ENCODE peak calls at places on chromosome 7, in six cellular contexts. H is IMR-90, K is prostate gland, Z is GM12892, D is ovary, G is uterus. A is an unnamed sample.

GRCh38 chr7:33062023-33062781 is at the start of gene NT5C3A:
- DNase-seq in Z (peak), D (no peak), G (no peak), H (no peak), K (peak), A (peak)

GRCh38 chr7:22375359-22376048 is 18.6 kb upstream of the RAPGEF5 start:
- DNase-seq in K (no peak), H (peak), Z (no peak), D (no peak), G (no peak), A (no peak)

GRCh38 chr7:110522061-110522750 is 568.7 kb upstream of the LRRN3 start:
- DNase-seq in H (peak), Z (no peak), D (no peak), K (no peak), G (no peak), A (no peak)

GRCh38 chr7:122416316-122416925 is 111.9 kb upstream of the FEZF1 start:
- DNase-seq in G (no peak), K (no peak), Z (no peak), H (no peak), D (no peak), A (no peak)

GRCh38 chr7:1236132-1236655 is 3.5 kb downstream of the UNCX start:
- DNase-seq in H (no peak), G (no peak), D (no peak), Z (no peak), K (no peak), A (no peak)

GRCh38 chr7:141737118-141737835 is 881 bp upstream of the SSBP1 start:
- DNase-seq in H (no peak), K (no peak), D (peak), G (no peak), Z (no peak), A (peak)

GRCh38 chr7:82760831-82761230 is 317.3 kb upstream of the CACNA2D1 start:
- DNase-seq in K (no peak), D (no peak), H (peak), Z (no peak), G (no peak), A (no peak)

GRCh38 chr7:30412810-30413504 is 65.6 kb downstream of the NOD1 start:
- DNase-seq in G (no peak), Z (no peak), K (peak), H (peak), D (no peak), A (peak)

GRCh38 chr7:1666779-1667565 is 3.1 kb upstream of the ELFN1 start:
- DNase-seq in D (no peak), G (no peak), H (no peak), Z (peak), K (no peak), A (no peak)

GRCh38 chr7:1555046-1555812 is 776 bp downstream of the TMEM184A start:
- DNase-seq in K (peak), Z (no peak), H (peak), D (peak), G (peak), A (peak)

GRCh38 chr7:40978047-40978446 is 724.8 kb downstream of the INHBA start:
- DNase-seq in G (no peak), H (no peak), Z (no peak), D (no peak), K (no peak), A (no peak)

GRCh38 chr7:137360087-137360679 is 16.6 kb upstream of the PTN start:
- DNase-seq in Z (no peak), K (no peak), H (no peak), D (no peak), G (no peak), A (no peak)

GRCh38 chr7:39259391-39260003 is 281.8 kb downstream of the POU6F2 start:
- DNase-seq in Z (no peak), D (no peak), H (no peak), K (no peak), G (no peak), A (no peak)

GRCh38 chr7:123977081-123977480 is 52.0 kb downstream of the SPAM1 start:
- DNase-seq in D (no peak), Z (no peak), H (no peak), G (no peak), K (no peak), A (no peak)

GRCh38 chr7:151859948-151860685 is 16.8 kb downstream of the PRKAG2 start:
- DNase-seq in Z (no peak), G (no peak), D (no peak), K (no peak), H (no peak), A (no peak)

GRCh38 chr7:67823345-67823744 is 826.7 kb downstream of the TYW1 start:
- DNase-seq in G (no peak), D (no peak), Z (no peak), K (peak), H (no peak), A (no peak)

GRCh38 chr7:149716007-149716931 is 57.1 kb downstream of the ZNF467 start:
- DNase-seq in H (peak), G (no peak), K (no peak), Z (no peak), D (no peak), A (peak)

GRCh38 chr7:135858379-135858778 is 109.8 kb upstream of the FAM180A start:
- DNase-seq in G (no peak), K (no peak), D (no peak), H (no peak), Z (no peak), A (no peak)

GRCh38 chr7:30348083-30348560 is 63.7 kb downstream of the ZNRF2 start:
- DNase-seq in Z (no peak), K (no peak), D (no peak), H (peak), G (no peak), A (peak)

GRCh38 chr7:26760499-26760898 is 103.9 kb downstream of the SKAP2 start:
- DNase-seq in G (no peak), Z (no peak), H (no peak), K (no peak), D (no peak), A (no peak)

GRCh38 chr7:128217030-128217805 is 23.9 kb upstream of the LEP start:
- DNase-seq in G (no peak), H (peak), Z (no peak), K (no peak), D (no peak), A (peak)

GRCh38 chr7:154884348-154884920 is 118.5 kb downstream of the PAXIP1 start:
- DNase-seq in H (no peak), K (no peak), D (no peak), G (no peak), Z (no peak), A (no peak)

GRCh38 chr7:50837965-50838364 is 55.3 kb upstream of the GRB10 start:
- DNase-seq in H (peak), Z (no peak), G (no peak), K (no peak), D (no peak), A (no peak)

GRCh38 chr7:70098905-70099672 is 500.8 kb downstream of the AUTS2 start:
- DNase-seq in K (no peak), D (no peak), H (no peak), G (no peak), Z (no peak), A (no peak)

GRCh38 chr7:47266799-47267198 is 315.1 kb downstream of the TNS3 start:
- DNase-seq in G (no peak), D (no peak), H (peak), Z (no peak), K (no peak), A (peak)

GRCh38 chr7:73487486-73487885 is 34.6 kb downstream of the BAZ1B start:
- DNase-seq in K (no peak), G (no peak), Z (no peak), D (no peak), H (peak), A (no peak)

GRCh38 chr7:1343551-1343950 is 110.9 kb downstream of the UNCX start:
- DNase-seq in G (no peak), K (no peak), H (no peak), Z (no peak), D (no peak), A (no peak)

GRCh38 chr7:50491209-50491608 is 41.1 kb upstream of the FIGNL1 start:
- DNase-seq in G (no peak), H (no peak), K (no peak), D (no peak), Z (no peak), A (no peak)

GRCh38 chr7:32501522-32501921 is 6.2 kb downstream of the AVL9 start:
- DNase-seq in Z (no peak), G (no peak), D (no peak), K (no peak), H (peak), A (no peak)

GRCh38 chr7:121504478-121504877 is 108.4 kb upstream of the FAM3C start:
- DNase-seq in Z (no peak), K (no peak), D (no peak), G (peak), H (peak), A (no peak)

GRCh38 chr7:138169441-138169851 is 93.2 kb downstream of the AKR1D1 start:
- DNase-seq in H (no peak), G (no peak), K (no peak), Z (no peak), D (no peak), A (no peak)

GRCh38 chr7:1290262-1291039 is 57.8 kb downstream of the UNCX start:
- DNase-seq in Z (no peak), K (peak), H (no peak), G (no peak), D (no peak), A (no peak)

GRCh38 chr7:97770845-97771244 is 39.0 kb downstream of the TAC1 start:
- DNase-seq in H (no peak), G (no peak), D (no peak), K (no peak), Z (no peak), A (peak)

GRCh38 chr7:144386741-144387140 is 16.8 kb downstream of the NOBOX start:
- DNase-seq in H (peak), D (no peak), G (no peak), Z (no peak), K (no peak), A (no peak)

GRCh38 chr7:1503390-1503789 is 799 bp downstream of the INTS1 start:
- DNase-seq in D (no peak), Z (no peak), H (no peak), K (no peak), G (no peak), A (no peak)

GRCh38 chr7:143884978-143885559 is 16.9 kb downstream of the TCAF1 start:
- DNase-seq in H (peak), G (peak), D (peak), K (no peak), Z (peak), A (peak)

DNA sequence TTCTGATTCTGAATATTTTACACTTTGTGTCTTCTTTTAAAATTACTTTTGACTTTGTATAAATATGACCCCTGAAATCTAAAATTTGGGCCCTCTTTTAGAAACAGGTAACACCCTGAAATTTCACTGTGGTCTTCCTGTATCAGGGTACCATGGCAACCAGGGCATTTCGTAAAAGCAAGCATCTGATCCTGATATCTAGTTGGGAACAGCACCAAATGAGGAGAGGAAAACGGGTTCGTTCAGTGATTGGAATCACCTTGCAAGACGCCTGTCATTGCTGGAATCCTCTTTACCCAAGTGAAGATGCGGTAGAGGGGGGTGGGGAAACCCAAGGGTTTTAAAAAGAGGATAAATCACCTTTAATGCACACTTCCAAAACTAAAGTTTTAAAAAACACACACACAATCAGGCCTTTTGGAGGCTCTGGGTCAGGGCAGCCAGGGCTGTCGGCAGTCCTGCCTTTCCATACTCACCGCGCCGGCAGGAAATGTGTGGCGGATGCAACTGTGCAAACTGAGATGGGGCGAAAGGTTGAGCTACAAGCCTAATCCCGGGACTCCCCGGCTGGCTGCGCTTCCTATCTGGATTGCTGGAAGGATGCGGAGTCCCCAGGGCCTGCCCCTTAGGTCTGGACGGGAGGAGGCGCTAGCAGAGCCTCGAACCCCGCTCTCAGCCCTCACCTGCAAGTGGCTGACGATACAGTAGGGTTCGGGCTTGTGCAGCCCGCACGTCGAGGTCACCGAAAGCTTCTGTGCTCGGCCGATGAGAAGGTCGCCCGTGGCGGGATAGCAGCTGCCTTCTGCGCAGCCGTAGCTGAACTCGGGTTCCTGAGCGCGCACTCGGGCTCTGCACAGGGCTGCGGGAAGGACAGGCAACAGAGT is 1.8 kb downstream of the LAMB1 start:
- DNase-seq in G (peak), D (peak), Z (no peak), H (peak), K (no peak), A (no peak)
- TF ChIP-seq POLR2A in G (no peak), D (no peak), Z (no peak), H (no peak), K (no peak), A (no peak)

GRCh38 chr7:118114175-118114574 is 69.8 kb upstream of the LSM8 start:
- DNase-seq in K (no peak), Z (no peak), H (no peak), D (no peak), G (no peak), A (no peak)
- TF ChIP-seq POLR2A in K (no peak), Z (no peak), H (no peak), D (no peak), G (no peak), A (no peak)

GRCh38 chr7:36723951-36724664 is at the start of gene AOAH:
- DNase-seq in Z (no peak), H (no peak), D (no peak), G (no peak), K (no peak), A (no peak)
- TF ChIP-seq POLR2A in Z (no peak), H (no peak), D (no peak), G (no peak), K (no peak), A (no peak)

DNA sequence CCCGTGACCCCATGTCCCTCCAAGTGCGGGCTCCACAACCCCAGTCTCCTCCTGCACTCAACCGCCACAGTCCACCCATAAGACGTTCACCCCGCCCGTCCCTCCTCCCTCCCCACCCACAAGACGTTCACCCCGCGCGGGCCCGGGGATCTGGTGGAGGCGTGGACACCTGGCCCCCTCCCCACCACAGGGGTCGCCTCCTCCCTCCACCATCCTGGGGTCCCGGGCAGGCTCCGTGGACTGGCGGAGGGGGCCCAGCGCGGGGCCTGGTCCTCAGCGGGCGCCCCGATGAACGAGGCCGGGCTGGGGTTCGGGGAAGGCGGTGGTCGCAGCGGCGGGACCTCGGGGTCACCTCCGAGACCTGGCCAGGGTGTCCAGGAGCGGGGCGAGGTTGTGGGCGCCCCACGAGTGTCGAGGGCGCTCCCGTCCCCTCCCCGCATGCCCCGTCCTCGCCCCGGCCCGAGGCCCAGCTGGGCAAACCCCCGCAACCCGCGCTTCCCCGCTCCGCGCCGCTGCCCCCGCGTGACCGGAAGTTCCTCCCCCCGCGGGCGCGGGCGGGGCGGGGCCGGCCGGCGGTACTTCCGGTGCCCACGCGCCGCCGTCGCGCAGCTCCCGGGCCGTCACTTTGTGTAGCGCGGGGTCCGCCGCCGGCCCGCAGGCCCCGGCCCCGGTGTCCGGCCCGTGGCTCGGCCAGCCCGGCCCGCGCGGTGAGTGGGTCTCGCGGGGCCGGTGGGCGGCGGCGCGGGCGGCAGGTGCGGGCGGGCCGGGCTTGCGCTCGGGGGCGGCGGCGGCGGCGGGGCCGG is at the start of gene ZNF316:
- DNase-seq in Z (peak), K (peak), G (peak), H (peak), D (peak), A (peak)
- TF ChIP-seq POLR2A in Z (peak), K (peak), G (peak), H (no peak), D (peak), A (peak)

GRCh38 chr7:20217193-20217948 is at the start of gene MACC1:
- DNase-seq in K (peak), G (no peak), D (no peak), H (no peak), Z (no peak), A (peak)
- TF ChIP-seq POLR2A in K (no peak), G (no peak), D (no peak), H (no peak), Z (peak), A (peak)

DNA sequence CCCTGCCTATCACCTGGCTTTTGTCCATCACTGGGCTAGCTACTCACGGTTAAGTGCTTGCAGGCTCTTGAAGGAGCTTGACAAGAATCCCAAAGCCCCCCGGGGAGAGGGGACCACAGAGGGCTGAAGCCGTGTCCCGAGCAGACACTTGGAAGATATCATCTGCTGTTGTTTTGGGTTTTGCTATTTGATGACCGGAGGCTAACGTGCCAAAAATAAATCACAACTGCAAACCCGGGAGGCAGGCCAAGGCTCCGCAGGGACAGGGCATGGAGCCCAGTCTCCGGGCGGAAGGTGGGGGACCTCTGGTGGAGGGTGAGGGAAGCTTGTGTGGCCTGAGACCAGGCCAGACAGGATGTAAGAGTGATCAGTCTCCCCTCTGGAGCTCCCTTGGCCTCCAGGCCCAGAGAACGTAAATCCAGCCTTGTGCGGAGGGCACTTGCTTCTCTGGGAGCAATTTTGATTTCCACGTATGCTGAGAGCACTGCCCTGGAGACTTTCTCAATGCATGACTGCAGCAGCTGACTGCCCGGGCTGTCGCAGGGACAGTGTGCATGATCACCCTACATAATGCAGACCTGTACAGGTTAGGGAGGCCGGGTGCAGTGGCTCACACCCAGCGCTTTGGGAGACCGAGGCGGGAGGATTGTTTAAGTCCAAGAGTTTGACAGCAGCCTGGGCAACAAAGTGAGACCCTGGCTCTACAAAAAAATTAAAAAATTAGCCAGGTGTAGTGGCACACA is at the start of gene PHKG1:
- DNase-seq in H (peak), D (peak), Z (no peak), K (peak), G (peak), A (peak)
- TF ChIP-seq POLR2A in H (no peak), D (no peak), Z (no peak), K (no peak), G (no peak), A (no peak)

GRCh38 chr7:100891555-100891954 is 2.0 kb upstream of the UFSP1 start:
- DNase-seq in H (peak), D (no peak), G (no peak), Z (no peak), K (no peak), A (no peak)

GRCh38 chr7:100888529-100888987 is 957 bp downstream of the UFSP1 start:
- DNase-seq in Z (no peak), D (no peak), H (no peak), G (no peak), K (no peak), A (peak)

GRCh38 chr7:100890640-100891521 is 1.4 kb upstream of the UFSP1 start:
- DNase-seq in K (no peak), D (peak), Z (no peak), G (peak), H (no peak), A (peak)

GRCh38 chr7:100888988-100889760 is at the start of gene UFSP1:
- DNase-seq in H (no peak), Z (peak), D (no peak), K (no peak), G (no peak), A (no peak)

DNA sequence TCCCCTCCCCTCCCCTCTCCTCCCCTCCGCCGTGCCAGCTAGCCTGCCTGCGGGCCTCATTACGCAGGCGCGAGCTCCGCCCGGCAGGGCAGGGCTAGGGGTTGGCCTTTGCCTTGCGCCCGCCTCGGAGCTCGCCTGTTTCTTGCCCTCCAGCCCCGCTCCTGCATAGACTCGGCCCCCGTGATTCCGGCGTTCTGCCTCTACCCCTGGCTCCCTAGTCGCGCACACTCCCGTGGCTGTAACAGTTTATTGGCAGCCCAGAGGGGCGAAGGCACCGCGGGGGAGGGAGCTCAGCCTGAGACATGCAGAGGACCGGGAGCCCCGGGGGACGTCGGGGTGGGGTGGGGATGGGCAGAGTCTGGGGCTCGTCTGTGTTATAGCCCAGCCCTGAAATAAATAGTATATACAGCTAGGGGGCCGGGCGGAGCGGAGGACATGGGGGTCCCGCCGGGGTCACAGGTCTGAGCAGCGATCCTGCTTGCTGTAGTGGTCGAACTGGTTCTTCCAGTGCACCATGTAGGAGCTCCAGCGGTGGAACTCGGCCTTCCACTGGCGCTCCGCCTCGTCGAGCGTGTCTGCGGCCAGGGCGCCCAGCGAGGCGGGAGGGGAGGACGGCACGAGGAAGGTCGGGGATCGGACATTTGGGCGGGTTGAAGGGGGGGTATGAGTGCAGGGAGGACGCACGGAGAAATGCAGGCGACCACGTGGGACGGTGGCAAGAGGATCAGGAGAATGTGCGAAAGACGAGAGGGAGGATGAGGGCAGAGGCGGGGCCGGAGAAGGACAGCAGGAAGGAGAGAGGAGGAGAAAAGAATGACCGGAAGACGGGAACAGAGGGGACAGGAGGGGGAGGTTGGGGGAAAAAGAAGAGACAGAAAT is 485 bp upstream of the UFSP1 start:
- DNase-seq in K (peak), G (peak), D (peak), H (peak), Z (peak), A (peak)
- TF ChIP-seq POLR2A in K (peak), G (peak), D (peak), H (peak), Z (peak), A (peak)